ENCODE peak calls at places on chromosomes 5 and 9, in nine cellular contexts. U is heart left ventricle, H is HCT116, P is spleen, Y is sigmoid colon, V is adrenal gland, J is body of pancreas, C is tibial nerve, M is A549. R is an unnamed sample.

GRCh38 chr5:112849912-112850311 is 11.2 kb upstream of the SRP19 start:
- DNase-seq in U (no peak), Y (no peak), J (no peak), C (no peak), V (no peak), H (no peak), M (no peak), P (no peak), R (no peak)

GRCh38 chr9:19940808-19941207 is 152.0 kb upstream of the SLC24A2 start:
- DNase-seq in U (no peak), P (no peak), Y (no peak), C (no peak), M (no peak), J (no peak), H (no peak), V (no peak), R (no peak)

GRCh38 chr9:137506702-137507171 is 43.5 kb downstream of the PNPLA7 start:
- DNase-seq in H (no peak), P (peak), C (no peak), Y (peak), V (no peak), U (no peak), M (no peak), J (no peak), R (no peak)

GRCh38 chr9:38294130-38294529 is 98.4 kb upstream of the ALDH1B1 start:
- DNase-seq in C (no peak), Y (no peak), P (no peak), J (no peak), V (no peak), M (no peak), U (no peak), H (no peak), R (no peak)

GRCh38 chr9:38026021-38026809 is 42.8 kb downstream of the SHB start:
- DNase-seq in V (no peak), C (no peak), Y (peak), M (peak), P (no peak), H (no peak), U (no peak), J (no peak), R (peak)

GRCh38 chr9:124661184-124661755 is 109.8 kb downstream of the NR6A1 start:
- DNase-seq in Y (no peak), J (no peak), H (no peak), P (no peak), V (no peak), C (no peak), M (no peak), U (no peak), R (no peak)

GRCh38 chr5:27594141-27594540 is 555.8 kb upstream of the CDH9 start:
- DNase-seq in M (no peak), V (no peak), P (no peak), U (no peak), J (no peak), Y (no peak), H (no peak), C (no peak), R (no peak)

GRCh38 chr5:179153341-179153901 is 93.2 kb downstream of the ZNF354C start:
- DNase-seq in V (no peak), H (no peak), U (peak), Y (peak), C (no peak), P (peak), M (no peak), J (no peak), R (no peak)

GRCh38 chr5:31226651-31227050 is 33.2 kb downstream of the CDH6 start:
- DNase-seq in M (no peak), P (no peak), J (no peak), Y (no peak), C (no peak), H (no peak), V (no peak), U (no peak), R (no peak)

GRCh38 chr9:107712390-107712789 is 222.8 kb upstream of the KLF4 start:
- DNase-seq in Y (no peak), C (no peak), U (no peak), J (no peak), H (peak), P (no peak), M (peak), V (no peak), R (no peak)

GRCh38 chr5:163822548-163822947 is 317.1 kb downstream of the MAT2B start:
- DNase-seq in J (no peak), Y (no peak), P (no peak), M (no peak), H (no peak), U (no peak), C (no peak), V (no peak), R (no peak)

GRCh38 chr9:99801775-99802174 is 19.9 kb upstream of the NR4A3 start:
- DNase-seq in V (no peak), M (no peak), C (no peak), U (no peak), H (no peak), P (no peak), J (no peak), Y (no peak), R (no peak)

GRCh38 chr9:131875828-131876485 is 136.1 kb upstream of the RAPGEF1 start:
- DNase-seq in U (no peak), H (no peak), V (no peak), J (no peak), C (no peak), Y (no peak), P (peak), M (no peak), R (no peak)

GRCh38 chr9:121876658-121877271 is 216.3 kb downstream of the TTLL11 start:
- DNase-seq in P (no peak), M (no peak), H (no peak), U (no peak), V (peak), J (no peak), Y (no peak), C (no peak), R (no peak)

GRCh38 chr9:137188490-137189296 is at the start of the genes ANAPC2 and SSNA1:
- DNase-seq in V (peak), H (peak), M (peak), U (peak), J (peak), P (peak), Y (peak), C (peak), R (peak)

GRCh38 chr9:128276574-128277270 is 646 bp downstream of the SWI5 start:
- DNase-seq in H (no peak), P (no peak), C (no peak), U (peak), M (peak), V (peak), J (peak), Y (peak), R (peak)

GRCh38 chr5:23727271-23727670 is 219.9 kb downstream of the PRDM9 start:
- DNase-seq in C (no peak), Y (no peak), P (no peak), M (no peak), J (no peak), U (no peak), H (no peak), V (no peak), R (peak)

GRCh38 chr9:119370816-119371215 is 1.6 kb upstream of the BRINP1 start:
- DNase-seq in H (no peak), M (peak), C (no peak), U (peak), P (no peak), V (peak), J (peak), Y (no peak), R (peak)

GRCh38 chr5:1016036-1016435 is 7.4 kb downstream of the NKD2 start:
- DNase-seq in C (no peak), Y (peak), V (no peak), J (no peak), H (no peak), P (no peak), M (no peak), U (no peak), R (peak)

GRCh38 chr5:77418601-77419591 is 73.2 kb downstream of the WDR41 start:
- DNase-seq in P (no peak), C (no peak), H (no peak), M (no peak), Y (no peak), V (no peak), J (no peak), U (no peak), R (peak)

GRCh38 chr5:926416-927171 is 33.9 kb downstream of the TRIP13 start:
- DNase-seq in U (no peak), Y (peak), C (no peak), V (no peak), M (no peak), J (peak), P (peak), H (no peak), R (no peak)

GRCh38 chr5:35089688-35090314 is 42.1 kb upstream of the AGXT2 start:
- DNase-seq in C (peak), P (no peak), H (peak), Y (no peak), V (peak), M (peak), U (no peak), J (peak), R (no peak)

GRCh38 chr5:179612577-179613459 is 10.7 kb downstream of the HNRNPH1 start:
- DNase-seq in C (no peak), P (peak), U (no peak), J (no peak), M (no peak), Y (peak), H (no peak), V (no peak), R (no peak)

GRCh38 chr5:98193921-98194760 is 579.3 kb upstream of the RGMB start:
- DNase-seq in M (no peak), P (no peak), C (no peak), Y (no peak), U (no peak), J (no peak), V (no peak), H (no peak), R (no peak)

GRCh38 chr5:369151-369939 is 47.8 kb downstream of the AHRR start:
- DNase-seq in P (peak), C (no peak), V (no peak), U (peak), Y (peak), H (no peak), M (no peak), J (peak), R (peak)

GRCh38 chr5:1067141-1068121 is 44.4 kb downstream of the SLC12A7 start:
- DNase-seq in U (peak), C (no peak), M (no peak), Y (no peak), H (no peak), J (no peak), V (no peak), P (no peak), R (peak)

GRCh38 chr5:68264024-68264956 is 48.7 kb downstream of the PIK3R1 start:
- DNase-seq in P (no peak), J (peak), M (no peak), H (no peak), U (no peak), V (no peak), C (no peak), Y (no peak), R (peak)

GRCh38 chr9:20242767-20243166 is 379.5 kb downstream of the MLLT3 start:
- DNase-seq in Y (no peak), H (no peak), U (no peak), C (no peak), P (no peak), V (no peak), M (no peak), J (no peak), R (no peak)

GRCh38 chr9:21993893-21994525 is at the start of gene CDKN2A:
- DNase-seq in M (no peak), H (no peak), P (peak), Y (no peak), V (peak), C (no peak), J (peak), U (peak), R (no peak)

GRCh38 chr9:14058078-14058688 is 255.8 kb downstream of the NFIB start:
- DNase-seq in Y (no peak), H (no peak), J (no peak), P (no peak), C (no peak), U (no peak), V (no peak), M (no peak), R (no peak)

GRCh38 chr5:127863161-127863560 is 160.0 kb downstream of the CCDC192 start:
- DNase-seq in H (no peak), C (no peak), V (no peak), U (no peak), M (no peak), J (no peak), Y (no peak), P (no peak), R (no peak)
- TF ChIP-seq POLR2A in H (no peak), C (no peak), V (no peak), U (no peak), M (no peak), J (no peak), Y (no peak), P (no peak), R (no peak)

GRCh38 chr5:57033103-57033502 is 81.2 kb upstream of the MIER3 start:
- DNase-seq in V (no peak), C (no peak), J (peak), P (no peak), U (no peak), H (peak), Y (no peak), M (peak), R (peak)

GRCh38 chr5:57034517-57034916 is 82.6 kb upstream of the MIER3 start:
- DNase-seq in U (no peak), M (no peak), J (no peak), C (no peak), Y (no peak), H (no peak), P (no peak), V (no peak), R (no peak)

GRCh38 chr5:57032151-57032551 is 80.2 kb upstream of the MIER3 start:
- DNase-seq in U (no peak), H (peak), P (no peak), M (peak), J (no peak), Y (no peak), C (no peak), V (peak), R (no peak)

GRCh38 chr5:57035955-57036354 is 84.0 kb upstream of the MIER3 start:
- DNase-seq in Y (no peak), P (no peak), J (no peak), V (no peak), M (no peak), U (no peak), H (no peak), C (no peak), R (no peak)

GRCh38 chr5:57033503-57033902 is 81.6 kb upstream of the MIER3 start:
- DNase-seq in U (no peak), Y (no peak), C (no peak), H (no peak), V (no peak), M (no peak), J (no peak), P (no peak), R (no peak)
- H3K27ac ChIP-seq in U (no peak), Y (no peak), C (no peak), H (no peak), V (no peak), M (no peak), J (no peak), P (no peak), R (no peak)

GRCh38 chr5:55908804-55909203 is 57.6 kb downstream of the IL31RA start:
- DNase-seq in H (no peak), Y (no peak), U (no peak), J (no peak), C (no peak), P (no peak), V (no peak), M (no peak), R (no peak)
- H3K4me3 ChIP-seq in H (no peak), Y (no peak), U (no peak), J (no peak), C (no peak), P (no peak), V (no peak), M (no peak), R (no peak)

DNA sequence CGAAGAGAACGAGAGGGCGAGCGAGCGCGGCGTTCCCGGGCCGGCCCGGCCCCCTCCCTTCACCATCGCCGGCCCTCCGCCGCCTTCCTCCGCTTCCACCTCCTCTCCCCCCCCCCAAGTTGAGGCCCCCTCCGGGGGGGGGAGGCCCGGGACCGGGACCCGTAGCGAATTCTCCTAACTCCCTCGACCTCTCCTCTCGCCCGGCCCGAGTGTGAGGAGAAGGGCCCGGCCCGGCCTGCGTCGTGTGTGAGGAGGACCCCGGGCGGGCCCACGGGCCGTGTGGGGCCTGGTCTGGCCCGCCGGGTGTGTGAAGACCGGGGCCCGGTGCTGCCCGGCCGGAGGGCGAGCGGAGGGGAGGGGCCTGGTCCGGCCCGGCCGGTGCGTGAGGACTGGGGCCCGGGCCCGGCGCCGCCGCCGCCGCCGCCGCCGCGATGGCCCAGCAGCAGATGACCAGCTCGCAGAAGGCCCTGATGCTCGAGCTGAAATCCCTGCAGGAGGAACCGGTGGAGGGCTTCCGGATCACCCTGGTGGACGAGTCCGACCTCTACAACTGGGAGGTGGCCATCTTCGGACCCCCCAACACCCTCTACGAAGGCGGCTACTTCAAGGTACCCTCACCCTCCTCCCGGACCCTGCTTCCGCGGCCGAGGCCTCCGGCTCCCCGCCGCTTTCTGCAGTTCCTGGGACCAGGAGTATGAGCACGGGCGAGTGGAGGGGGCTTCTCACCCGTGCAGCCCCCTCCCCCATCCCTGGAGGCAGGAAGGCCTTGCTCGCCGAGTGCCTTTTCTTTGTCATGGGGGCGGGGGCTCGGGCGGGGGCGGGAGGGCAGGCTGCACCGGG is 587 bp downstream of the UBE2R2 start:
- DNase-seq in P (peak), U (peak), H (no peak), C (peak), Y (peak), V (peak), J (peak), M (peak), R (peak)
- TF ChIP-seq POLR2A in P (no peak), U (no peak), H (peak), C (peak), Y (no peak), V (peak), J (no peak), M (no peak), R (peak)

DNA sequence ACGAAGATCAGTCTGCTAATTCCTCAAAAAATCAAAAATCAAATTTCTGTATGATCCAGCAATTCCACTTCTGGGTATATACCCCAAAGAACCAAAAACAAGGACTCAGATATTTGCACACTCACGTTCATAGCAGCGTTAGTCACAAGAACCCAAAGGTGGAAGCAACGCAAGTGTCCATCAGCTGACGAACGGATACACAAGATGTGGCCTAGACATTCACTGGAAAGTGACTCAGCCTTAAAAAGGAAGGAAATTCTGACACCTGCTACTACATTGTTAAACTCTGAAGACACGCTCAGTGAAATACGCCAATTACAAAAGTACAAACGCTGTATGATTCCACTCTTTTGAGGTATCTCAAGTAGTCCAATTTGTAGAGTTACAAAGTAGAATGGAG is 93.3 kb downstream of the OTULIN start:
- DNase-seq in Y (no peak), J (peak), P (no peak), M (no peak), U (no peak), H (no peak), C (no peak), V (no peak), R (no peak)
- H3K27ac ChIP-seq in Y (no peak), J (no peak), P (no peak), M (no peak), U (no peak), H (no peak), C (no peak), V (no peak), R (no peak)

R was measured in right lobe of liver.